ENCODE peak calls at places on chromosomes 11 and 22, in ten cellular contexts. W, N, S, H, I, M, B, P, Q and Y are unnamed samples.

GRCh38 chr22:21624120-21624879 is 5.5 kb downstream of the YDJC start:
- DNase-seq in W (no peak), N (peak; percentile 60), S (peak; percentile 15), H (no peak), I (no peak), M (no peak), B (peak; percentile 74), P (no peak), Q (no peak), Y (peak; percentile 24)

GRCh38 chr11:69157156-69157821 is 1.6 kb downstream of the SMIM38 start:
- DNase-seq in W (no peak), N (peak; percentile 20), S (no peak), H (peak; percentile 51), I (peak; percentile 84), M (peak; percentile 72), B (no peak), P (no peak), Q (no peak), Y (no peak)

GRCh38 chr11:75931124-75931523 is 116.1 kb downstream of the UVRAG start:
- DNase-seq in W (peak; percentile 12), N (no peak), S (no peak), H (no peak), I (no peak), M (peak; percentile 21), B (no peak), P (no peak), Q (no peak), Y (no peak)

GRCh38 chr11:16791494-16791961 is 53.1 kb downstream of the C11orf58 start:
- DNase-seq in W (peak; percentile 75), N (peak; percentile 23), S (no peak), H (no peak), I (no peak), M (peak; percentile 93), B (no peak), P (peak; percentile 84), Q (peak; percentile 88), Y (no peak)

GRCh38 chr22:29002603-29003002 is 59.0 kb downstream of the C22orf31 start:
- DNase-seq in W (no peak), N (no peak), S (no peak), H (no peak), I (no peak), M (no peak), B (no peak), P (no peak), Q (no peak), Y (no peak)

GRCh38 chr11:84607975-84608787 is 1019.0 kb downstream of the DLG2 start:
- DNase-seq in W (no peak), N (no peak), S (no peak), H (no peak), I (no peak), M (no peak), B (no peak), P (no peak), Q (no peak), Y (no peak)

GRCh38 chr22:42173183-42173926 is 42.7 kb upstream of the CYP2D6 start:
- DNase-seq in W (no peak), N (no peak), S (no peak), H (no peak), I (no peak), M (no peak), B (no peak), P (no peak), Q (no peak), Y (no peak)

GRCh38 chr11:47998733-47999359 is 18.5 kb downstream of the PTPRJ start:
- DNase-seq in W (no peak), N (no peak), S (no peak), H (peak; percentile 13), I (no peak), M (no peak), B (no peak), P (no peak), Q (peak; percentile 90), Y (no peak)

GRCh38 chr22:45427114-45427513 is 13.6 kb downstream of the RIBC2 start:
- DNase-seq in W (no peak), N (no peak), S (no peak), H (no peak), I (no peak), M (no peak), B (no peak), P (no peak), Q (no peak), Y (no peak)

GRCh38 chr11:22405377-22405776 is 67.2 kb downstream of the SLC17A6 start:
- DNase-seq in W (no peak), N (no peak), S (no peak), H (no peak), I (no peak), M (no peak), B (no peak), P (no peak), Q (no peak), Y (no peak)

GRCh38 chr11:18248561-18248960 is at the start of gene SAA2:
- DNase-seq in W (no peak), N (no peak), S (no peak), H (no peak), I (no peak), M (no peak), B (no peak), P (no peak), Q (peak; percentile 47), Y (no peak)

GRCh38 chr11:111635706-111636045 is 33.4 kb downstream of the SIK2 start:
- DNase-seq in W (no peak), N (no peak), S (no peak), H (peak; percentile 1), I (peak; percentile 7), M (peak; percentile 16), B (no peak), P (no peak), Q (no peak), Y (no peak)

GRCh38 chr11:18001191-18001590 is 11.7 kb downstream of the SERGEF start:
- DNase-seq in W (no peak), N (no peak), S (no peak), H (no peak), I (no peak), M (no peak), B (no peak), P (no peak), Q (no peak), Y (no peak)

GRCh38 chr11:75272391-75272790 is 31.8 kb downstream of the TPBGL start:
- DNase-seq in W (no peak), N (no peak), S (no peak), H (no peak), I (no peak), M (no peak), B (no peak), P (no peak), Q (no peak), Y (no peak)

GRCh38 chr22:33321466-33321865 is 263.3 kb upstream of the SYN3 start:
- DNase-seq in W (no peak), N (no peak), S (no peak), H (no peak), I (no peak), M (no peak), B (no peak), P (no peak), Q (no peak), Y (no peak)

GRCh38 chr11:66289548-66290331 is 797 bp upstream of the YIF1A start:
- DNase-seq in W (no peak), N (peak; percentile 91), S (peak; percentile 42), H (peak; percentile 46), I (peak; percentile 67), M (peak; percentile 88), B (peak; percentile 92), P (no peak), Q (no peak), Y (peak; percentile 75)

GRCh38 chr11:73280606-73281005 is 8.5 kb downstream of the P2RY6 start:
- DNase-seq in W (no peak), N (no peak), S (no peak), H (no peak), I (no peak), M (no peak), B (no peak), P (no peak), Q (no peak), Y (no peak)

GRCh38 chr11:6443269-6444003 is 2.6 kb upstream of the HPX start:
- DNase-seq in W (peak; percentile 79), N (peak; percentile 66), S (peak; percentile 15), H (peak; percentile 6), I (peak; percentile 47), M (peak; percentile 77), B (peak; percentile 74), P (peak; percentile 46), Q (no peak), Y (peak; percentile 41)

GRCh38 chr11:15897211-15897960 is 459.0 kb downstream of the SOX6 start:
- DNase-seq in W (no peak), N (no peak), S (no peak), H (no peak), I (no peak), M (peak; percentile 87), B (no peak), P (peak; percentile 22), Q (peak; percentile 56), Y (no peak)

GRCh38 chr11:85114786-85115185 is 512.4 kb downstream of the DLG2 start:
- DNase-seq in W (no peak), N (no peak), S (no peak), H (no peak), I (no peak), M (no peak), B (no peak), P (no peak), Q (no peak), Y (no peak)

GRCh38 chr11:118691926-118692830 is 12.7 kb upstream of the TREH start:
- DNase-seq in W (peak; percentile 27), N (peak; percentile 80), S (peak; percentile 38), H (no peak), I (no peak), M (peak; percentile 62), B (peak; percentile 78), P (peak; percentile 90), Q (no peak), Y (peak; percentile 56)

GRCh38 chr11:1163321-1163910 is 5.7 kb downstream of the MUC5AC start:
- DNase-seq in W (no peak), N (no peak), S (no peak), H (no peak), I (no peak), M (no peak), B (no peak), P (no peak), Q (no peak), Y (no peak)

GRCh38 chr11:119756169-119756568 is 27.2 kb upstream of the NECTIN1 start:
- DNase-seq in W (no peak), N (no peak), S (no peak), H (no peak), I (no peak), M (no peak), B (no peak), P (no peak), Q (no peak), Y (no peak)

GRCh38 chr11:8018742-8019631 is 31.9 kb downstream of the EIF3F start:
- DNase-seq in W (peak; percentile 75), N (peak; percentile 78), S (peak; percentile 44), H (peak; percentile 88), I (peak; percentile 34), M (peak; percentile 87), B (peak; percentile 67), P (peak; percentile 22), Q (no peak), Y (peak; percentile 24)

GRCh38 chr11:95282337-95282751 is 51.3 kb upstream of the SESN3 start:
- DNase-seq in W (no peak), N (no peak), S (no peak), H (no peak), I (no peak), M (no peak), B (no peak), P (no peak), Q (peak; percentile 72), Y (no peak)

GRCh38 chr11:72814139-72814830 is at the start of gene ATG16L2:
- DNase-seq in W (peak; percentile 93), N (peak; percentile 92), S (peak; percentile 78), H (peak; percentile 97), I (peak; percentile 81), M (peak; percentile 94), B (peak; percentile 94), P (peak; percentile 90), Q (no peak), Y (peak; percentile 86)

GRCh38 chr11:117511483-117511934 is 183.9 kb downstream of the CEP164 start:
- DNase-seq in W (no peak), N (no peak), S (no peak), H (no peak), I (no peak), M (no peak), B (no peak), P (no peak), Q (no peak), Y (no peak)